ENCODE peak calls at places on chromosome X, in seven cellular contexts. G is lower leg skin, B is BE2C, J is astrocyte of the cerebellum, H is HCT116, M is suprapubic skin, D is A549. K is an unnamed sample.

GRCh38 chrX:69121321-69122000 is 43.8 kb downstream of the PJA1 start:
- DNase-seq in H (no peak), J (no peak), G (no peak), B (no peak), D (no peak), M (no peak), K (no peak)

GRCh38 chrX:9997524-9997923 is 30.4 kb downstream of the CLDN34 start:
- DNase-seq in M (no peak), D (no peak), G (no peak), J (no peak), B (no peak), H (no peak), K (no peak)

GRCh38 chrX:129755779-129756650 is 17.2 kb downstream of the XPNPEP2 start:
- DNase-seq in B (no peak), G (no peak), D (no peak), M (no peak), J (no peak), H (no peak), K (no peak)

GRCh38 chrX:68234171-68234910 is 199.0 kb downstream of the OPHN1 start:
- DNase-seq in B (no peak), G (no peak), J (no peak), M (no peak), H (no peak), D (no peak), K (no peak)

GRCh38 chrX:85243155-85243554 is 424 bp downstream of the SATL1 start:
- DNase-seq in B (no peak), H (no peak), D (no peak), G (no peak), J (no peak), M (no peak), K (no peak)

GRCh38 chrX:152819271-152819670 is 11.3 kb downstream of the CETN2 start:
- DNase-seq in H (no peak), B (no peak), D (no peak), G (no peak), M (no peak), J (no peak), K (no peak)

GRCh38 chrX:3263681-3264126 is 82.7 kb downstream of the MXRA5 start:
- DNase-seq in D (no peak), M (no peak), G (no peak), B (no peak), H (no peak), J (no peak), K (no peak)

GRCh38 chrX:23742174-23742692 is 843 bp downstream of the ACOT9 start:
- DNase-seq in H (no peak), J (peak), G (peak), D (peak), B (peak), M (no peak), K (peak)

GRCh38 chrX:118536687-118537461 is 41.3 kb downstream of the DOCK11 start:
- DNase-seq in B (peak), J (no peak), G (no peak), D (peak), M (no peak), H (no peak), K (no peak)

GRCh38 chrX:18676470-18676869 is 4.6 kb upstream of the RS1 start:
- DNase-seq in G (no peak), J (no peak), D (peak), M (no peak), H (no peak), B (peak), K (no peak)

GRCh38 chrX:111095974-111096870 is at the start of gene PAK3:
- DNase-seq in H (no peak), D (no peak), M (peak), G (peak), J (peak), B (peak), K (no peak)

GRCh38 chrX:68865300-68865699 is 36.5 kb downstream of the EFNB1 start:
- DNase-seq in B (no peak), M (no peak), H (no peak), G (no peak), J (no peak), D (no peak), K (no peak)

GRCh38 chrX:118346258-118347094 is 570 bp downstream of the WDR44 start:
- DNase-seq in M (peak), J (no peak), G (peak), B (peak), D (peak), H (no peak), K (no peak)

GRCh38 chrX:146355440-146355839 is 454.1 kb upstream of the CXorf51B start:
- DNase-seq in H (no peak), J (no peak), M (no peak), G (no peak), B (no peak), D (no peak), K (no peak)

GRCh38 chrX:102712216-102712966 is at the start of gene GPRASP2:
- DNase-seq in H (no peak), M (no peak), G (peak), J (no peak), D (no peak), B (peak), K (no peak)

GRCh38 chrX:77514177-77514576 is 67.0 kb downstream of the FGF16 start:
- DNase-seq in H (no peak), M (no peak), D (no peak), J (no peak), B (no peak), G (no peak), K (no peak)

GRCh38 chrX:56800801-56801200 is 71.8 kb downstream of the NBDY start:
- DNase-seq in J (no peak), H (no peak), D (no peak), B (no peak), M (no peak), G (no peak), K (no peak)

GRCh38 chrX:128436397-128437103 is 384.3 kb upstream of the ACTRT1 start:
- DNase-seq in G (no peak), M (no peak), B (no peak), H (no peak), J (no peak), D (no peak), K (no peak)

GRCh38 chrX:130771230-130771629 is 131.8 kb downstream of the ENOX2 start:
- DNase-seq in B (no peak), D (no peak), G (no peak), J (no peak), H (no peak), M (no peak), K (no peak)

GRCh38 chrX:55107262-55107661 is 18.4 kb downstream of the PAGE2 start:
- DNase-seq in H (no peak), D (no peak), G (no peak), B (no peak), J (no peak), M (no peak), K (no peak)

GRCh38 chrX:7378406-7378805 is 230.5 kb upstream of the PUDP start:
- DNase-seq in D (no peak), M (no peak), J (no peak), B (no peak), G (no peak), H (no peak), K (no peak)

GRCh38 chrX:120874678-120875557 is 748 bp downstream of the CT47B1 start:
- DNase-seq in D (no peak), J (no peak), B (no peak), M (no peak), H (no peak), G (no peak), K (no peak)

GRCh38 chrX:45769919-45770582 is 569.4 kb upstream of the DIPK2B start:
- DNase-seq in D (peak), M (peak), J (peak), G (peak), B (no peak), H (no peak), K (no peak)

GRCh38 chrX:39874202-39874816 is 223.4 kb downstream of the BCOR start:
- DNase-seq in J (no peak), M (no peak), D (no peak), H (no peak), G (no peak), B (no peak), K (no peak)

GRCh38 chrX:12446342-12447075 is 308.2 kb downstream of the FRMPD4 start:
- DNase-seq in G (no peak), B (no peak), M (no peak), J (no peak), D (no peak), H (no peak), K (no peak)

GRCh38 chrX:74465424-74465823 is 44.1 kb downstream of the SLC16A2 start:
- DNase-seq in H (no peak), G (no peak), M (no peak), B (no peak), J (no peak), D (no peak), K (no peak)

GRCh38 chrX:136577562-136577961 is 45.5 kb downstream of the VGLL1 start:
- DNase-seq in M (no peak), D (peak), B (peak), J (peak), H (peak), G (peak), K (no peak)

GRCh38 chrX:119502727-119503483 is 34.7 kb downstream of the SLC25A5 start:
- DNase-seq in M (no peak), J (no peak), B (no peak), G (peak), D (peak), H (no peak), K (no peak)

GRCh38 chrX:40539214-40540142 is 41.3 kb upstream of the ATP6AP2 start:
- DNase-seq in J (no peak), G (peak), D (no peak), M (peak), H (no peak), B (peak), K (peak)

GRCh38 chrX:72373136-72373535 is 67.4 kb upstream of the CITED1 start:
- DNase-seq in M (no peak), B (no peak), D (no peak), J (no peak), G (no peak), H (no peak), K (no peak)

GRCh38 chrX:153827016-153827415 is 3.3 kb downstream of the PDZD4 start:
- DNase-seq in D (no peak), G (no peak), M (no peak), J (no peak), B (no peak), H (no peak), K (no peak)
- H3K4me3 ChIP-seq in D (no peak), G (no peak), M (no peak), J (no peak), B (no peak), H (no peak), K (no peak)

DNA sequence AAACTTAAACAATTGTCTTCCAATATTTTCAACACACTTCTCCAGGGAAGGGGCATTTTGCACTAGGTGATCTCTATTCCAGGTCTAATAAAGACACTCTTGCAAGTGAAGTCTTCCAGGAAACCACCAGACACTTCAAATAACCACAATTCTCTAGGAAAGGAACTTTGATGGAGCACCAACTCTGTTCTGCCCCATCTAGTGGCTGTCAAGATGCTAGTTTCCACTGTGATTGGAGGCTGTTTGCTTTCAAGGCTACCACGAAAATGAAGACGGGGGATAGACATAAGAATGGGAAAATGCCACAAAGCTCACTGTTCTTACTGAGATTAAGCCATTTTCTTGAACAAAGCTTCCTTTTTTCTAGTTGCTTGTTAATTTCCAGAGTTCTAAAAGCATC is 100.6 kb upstream of the F9 start:
- DNase-seq in G (no peak), D (no peak), B (no peak), M (no peak), J (peak), H (no peak), K (no peak)
- TF ChIP-seq CTCF in G (no peak), D (no peak), B (no peak), M (no peak), J (peak), H (no peak), K (no peak)

GRCh38 chrX:17655232-17656034 is 81.9 kb upstream of the SCML1 start:
- DNase-seq in M (no peak), G (no peak), J (no peak), H (no peak), B (no peak), D (no peak), K (no peak)

GRCh38 chrX:17656035-17656418 is 81.3 kb upstream of the SCML1 start:
- DNase-seq in D (no peak), M (no peak), B (no peak), H (no peak), J (no peak), G (no peak), K (no peak)

GRCh38 chrX:17654116-17654515 is 83.2 kb upstream of the SCML1 start:
- DNase-seq in B (peak), J (no peak), G (no peak), H (no peak), D (no peak), M (no peak), K (no peak)

GRCh38 chrX:17656556-17656955 is 80.7 kb upstream of the SCML1 start:
- DNase-seq in M (no peak), B (no peak), J (no peak), G (no peak), D (no peak), H (no peak), K (no peak)
- H3K4me3 ChIP-seq in M (no peak), B (no peak), J (peak), G (no peak), D (no peak), H (no peak), K (no peak)

GRCh38 chrX:51494409-51494808 is 2.0 kb downstream of the NUDT11 start:
- DNase-seq in J (no peak), D (no peak), M (no peak), H (no peak), B (no peak), G (no peak), K (no peak)
- TF ChIP-seq CTCF in J (peak), D (peak), M (no peak), H (no peak), B (peak), G (no peak), K (no peak)

GRCh38 chrX:1657367-1658082 is 42.7 kb downstream of the ASMT start:
- DNase-seq in M (no peak), B (no peak), J (no peak), D (no peak), G (no peak), H (no peak), K (no peak)

GRCh38 chrX:1658083-1658463 is 43.2 kb downstream of the ASMT start:
- DNase-seq in D (no peak), J (no peak), H (no peak), G (no peak), M (no peak), B (no peak), K (no peak)

GRCh38 chrX:1659664-1660461 is 45.0 kb downstream of the ASMT start:
- DNase-seq in G (no peak), B (no peak), D (no peak), M (peak), J (no peak), H (no peak), K (no peak)

GRCh38 chrX:1661048-1661921 is 46.4 kb downstream of the ASMT start:
- DNase-seq in B (no peak), J (no peak), D (no peak), H (peak), G (no peak), M (peak), K (no peak)

GRCh38 chrX:1661922-1662221 is 47.0 kb downstream of the ASMT start:
- DNase-seq in J (no peak), G (no peak), D (no peak), H (no peak), M (no peak), B (no peak), K (no peak)
- H3K4me3 ChIP-seq in J (no peak), G (no peak), D (no peak), H (no peak), M (no peak), B (no peak), K (no peak)

GRCh38 chrX:114075073-114075673 is 508.7 kb upstream of the HTR2C start:
- DNase-seq in G (no peak), D (no peak), J (no peak), M (no peak), B (no peak), H (no peak), K (no peak)
- TF ChIP-seq CTCF in G (no peak), D (peak), J (no peak), M (no peak), B (peak), H (peak), K (no peak)

GRCh38 chrX:49310371-49310770 is 6.9 kb downstream of the GAGE10 start:
- DNase-seq in D (no peak), J (no peak), G (no peak), M (no peak), B (no peak), H (no peak), K (no peak)

GRCh38 chrX:49308604-49309269 is 5.3 kb downstream of the GAGE10 start:
- DNase-seq in M (no peak), G (no peak), J (no peak), B (no peak), D (no peak), H (no peak), K (no peak)

GRCh38 chrX:49309401-49309981 is 6.0 kb downstream of the GAGE10 start:
- DNase-seq in D (no peak), J (no peak), B (no peak), G (no peak), H (no peak), M (no peak), K (no peak)
- H3K4me3 ChIP-seq in D (no peak), J (peak), B (no peak), G (no peak), H (no peak), M (peak), K (peak)

GRCh38 chrX:107849747-107850478 is 24.2 kb downstream of the MID2 start:
- DNase-seq in D (no peak), J (no peak), M (no peak), B (no peak), H (no peak), G (no peak), K (no peak)
- TF ChIP-seq CTCF in D (no peak), J (no peak), M (no peak), B (peak), H (peak), G (no peak), K (no peak)

GRCh38 chrX:20215565-20215964 is 51.1 kb downstream of the RPS6KA3 start:
- DNase-seq in J (no peak), G (no peak), M (no peak), H (no peak), B (no peak), D (no peak), K (no peak)

GRCh38 chrX:20221902-20222301 is 44.8 kb downstream of the RPS6KA3 start:
- DNase-seq in D (peak), M (no peak), B (no peak), J (no peak), H (no peak), G (no peak), K (no peak)

GRCh38 chrX:20217279-20217678 is 49.4 kb downstream of the RPS6KA3 start:
- DNase-seq in J (peak), D (peak), G (no peak), H (peak), B (no peak), M (no peak), K (no peak)

GRCh38 chrX:20217906-20218305 is 48.8 kb downstream of the RPS6KA3 start:
- DNase-seq in G (no peak), D (no peak), H (no peak), B (no peak), J (no peak), M (no peak), K (no peak)

GRCh38 chrX:20218809-20219505 is 47.8 kb downstream of the RPS6KA3 start:
- DNase-seq in H (no peak), G (no peak), M (no peak), B (peak), D (peak), J (no peak), K (no peak)
- H3K4me3 ChIP-seq in H (no peak), G (no peak), M (no peak), B (no peak), D (no peak), J (no peak), K (no peak)

K was measured in AG04449.